ENCODE peak calls at places on chromosomes 12 and 14, in four cellular contexts. L is mesendoderm, S is IMR-90, J is H1. U is an unnamed sample.

GRCh38 chr14:72177246-72177645 is 245.0 kb downstream of the RGS6 start:
- DNase-seq in J (no peak), S (no peak), L (no peak), U (no peak)

GRCh38 chr12:105882404-105882803 is 256.4 kb downstream of the NUAK1 start:
- DNase-seq in L (peak; percentile 60), S (no peak), J (no peak), U (no peak)

GRCh38 chr12:20356048-20356447 is 12.3 kb upstream of the PDE3A start:
- DNase-seq in L (no peak), S (no peak), J (no peak), U (no peak)

GRCh38 chr12:120584343-120585149 is 3.3 kb upstream of the POP5 start:
- DNase-seq in S (no peak), L (peak; percentile 52), J (peak; percentile 79), U (peak; percentile 68)

GRCh38 chr12:106108187-106108816 is 30.5 kb downstream of the NUAK1 start:
- DNase-seq in L (peak; percentile 90), J (no peak), S (peak; percentile 65), U (peak; percentile 83)

GRCh38 chr12:128976120-128976519 is 122.8 kb downstream of the GLT1D1 start:
- DNase-seq in L (peak; percentile 89), S (no peak), J (peak; percentile 82), U (peak; percentile 86)

GRCh38 chr12:107398101-107398500 is 287.5 kb upstream of the PWP1 start:
- DNase-seq in L (peak; percentile 55), S (no peak), J (no peak), U (no peak)

GRCh38 chr12:98137278-98137677 is 378.1 kb upstream of the TMPO start:
- DNase-seq in S (no peak), L (no peak), J (no peak), U (no peak)

GRCh38 chr14:80847093-80847492 is 94.4 kb downstream of the CEP128 start:
- DNase-seq in J (no peak), L (no peak), S (no peak), U (no peak)

GRCh38 chr14:23633160-23633701 is 2.9 kb upstream of the DHRS2 start:
- DNase-seq in S (no peak), L (peak; percentile 68), J (no peak), U (peak; percentile 52)

GRCh38 chr12:89373772-89374572 is 21.7 kb upstream of the DUSP6 start:
- DNase-seq in L (no peak), J (no peak), S (peak; percentile 90), U (no peak)

GRCh38 chr12:16021666-16022065 is 110.5 kb downstream of the DERA start:
- DNase-seq in S (no peak), J (no peak), L (no peak), U (no peak)

GRCh38 chr14:104352493-104353220 is 214.3 kb downstream of the KIF26A start:
- DNase-seq in S (no peak), J (no peak), L (no peak), U (peak; percentile 9)

GRCh38 chr12:53950441-53950781 is 4.3 kb upstream of the HOXC12 start:
- DNase-seq in S (no peak), J (no peak), L (no peak), U (no peak)

GRCh38 chr14:76309572-76310551 is 66.1 kb upstream of the ESRRB start:
- DNase-seq in J (peak; percentile 59), L (peak; percentile 68), S (no peak), U (peak; percentile 58)

GRCh38 chr12:108675792-108676191 is 42.1 kb upstream of the SELPLG start:
- DNase-seq in L (no peak), J (no peak), S (no peak), U (no peak)

GRCh38 chr12:46916796-46917419 is 91.1 kb upstream of the SLC38A4 start:
- DNase-seq in S (peak; percentile 33), J (no peak), L (no peak), U (no peak)

GRCh38 chr14:61837336-61838229 is 75.4 kb downstream of the SNAPC1 start:
- DNase-seq in S (peak; percentile 80), J (peak; percentile 86), L (peak; percentile 77), U (peak; percentile 73)

GRCh38 chr12:6703631-6704030 is 3.0 kb upstream of the PIANP start:
- DNase-seq in L (peak; percentile 84), J (peak; percentile 65), S (peak; percentile 41), U (peak; percentile 83)

GRCh38 chr12:83102499-83102898 is 415.8 kb downstream of the TMTC2 start:
- DNase-seq in S (peak; percentile 38), J (no peak), L (no peak), U (no peak)

GRCh38 chr12:52209321-52209720 is 17.5 kb upstream of the KRT80 start:
- DNase-seq in S (no peak), L (no peak), J (no peak), U (no peak)

GRCh38 chr12:111251099-111251498 is 117.8 kb downstream of the PHETA1 start:
- DNase-seq in S (no peak), L (no peak), J (no peak), U (no peak)

GRCh38 chr12:102883204-102883799 is 33.7 kb downstream of the PAH start:
- DNase-seq in S (no peak), J (peak; percentile 82), L (peak; percentile 50), U (peak; percentile 74)

GRCh38 chr14:75604979-75605825 is 26.8 kb downstream of the FLVCR2 start:
- DNase-seq in L (peak; percentile 94), J (no peak), S (no peak), U (no peak)

GRCh38 chr12:108914031-108914630 is 34.2 kb downstream of the DAO start:
- DNase-seq in S (no peak), J (no peak), L (no peak), U (no peak)

GRCh38 chr12:96587691-96588090 is 98.3 kb downstream of the CFAP54 start:
- DNase-seq in S (peak; percentile 22), J (no peak), L (no peak), U (no peak)

GRCh38 chr12:15982471-15982870 is 71.3 kb downstream of the DERA start:
- DNase-seq in J (no peak), L (peak; percentile 14), S (peak; percentile 67), U (no peak)

GRCh38 chr12:56719056-56719455 is 6.0 kb downstream of the NACA start:
- DNase-seq in S (no peak), J (no peak), L (no peak), U (no peak)

GRCh38 chr14:24071144-24071697 is at the start of gene CPNE6:
- DNase-seq in L (no peak), S (no peak), J (no peak), U (no peak)

GRCh38 chr12:15584366-15585041 is 204.7 kb downstream of the EPS8 start:
- DNase-seq in L (peak; percentile 53), S (peak; percentile 83), J (no peak), U (no peak)

GRCh38 chr12:117857632-117858274 is 111.0 kb downstream of the KSR2 start:
- DNase-seq in J (peak; percentile 87), S (peak; percentile 22), L (peak; percentile 85), U (peak; percentile 88)

GRCh38 chr14:97273540-97273939 is 476.4 kb downstream of the VRK1 start:
- DNase-seq in L (peak; percentile 30), S (no peak), J (no peak), U (no peak)

GRCh38 chr14:65536781-65537423 is 124.4 kb downstream of the FUT8 start:
- DNase-seq in S (no peak), L (no peak), J (no peak), U (no peak)
- H3K56ac ChIP-seq in S (no peak overlapping the region), L (no peak overlapping the region), J (no peak overlapping the region), U (no peak overlapping the region)

GRCh38 chr12:30796891-30797371 is 42.2 kb upstream of the CAPRIN2 start:
- DNase-seq in J (peak; percentile 66), S (peak; percentile 47), L (peak; percentile 78), U (peak; percentile 66)

GRCh38 chr12:30796508-30796780 is 41.7 kb upstream of the CAPRIN2 start:
- DNase-seq in L (no peak), S (peak; percentile 67), J (no peak), U (peak; percentile 81)

GRCh38 chr12:30795410-30795659 is 40.6 kb upstream of the CAPRIN2 start:
- DNase-seq in J (peak; percentile 81), S (no peak), L (no peak), U (no peak)

GRCh38 chr12:30794591-30795409 is 40.0 kb upstream of the CAPRIN2 start:
- DNase-seq in L (peak; percentile 99), S (peak; percentile 85), J (no peak), U (peak; percentile 90)

DNA sequence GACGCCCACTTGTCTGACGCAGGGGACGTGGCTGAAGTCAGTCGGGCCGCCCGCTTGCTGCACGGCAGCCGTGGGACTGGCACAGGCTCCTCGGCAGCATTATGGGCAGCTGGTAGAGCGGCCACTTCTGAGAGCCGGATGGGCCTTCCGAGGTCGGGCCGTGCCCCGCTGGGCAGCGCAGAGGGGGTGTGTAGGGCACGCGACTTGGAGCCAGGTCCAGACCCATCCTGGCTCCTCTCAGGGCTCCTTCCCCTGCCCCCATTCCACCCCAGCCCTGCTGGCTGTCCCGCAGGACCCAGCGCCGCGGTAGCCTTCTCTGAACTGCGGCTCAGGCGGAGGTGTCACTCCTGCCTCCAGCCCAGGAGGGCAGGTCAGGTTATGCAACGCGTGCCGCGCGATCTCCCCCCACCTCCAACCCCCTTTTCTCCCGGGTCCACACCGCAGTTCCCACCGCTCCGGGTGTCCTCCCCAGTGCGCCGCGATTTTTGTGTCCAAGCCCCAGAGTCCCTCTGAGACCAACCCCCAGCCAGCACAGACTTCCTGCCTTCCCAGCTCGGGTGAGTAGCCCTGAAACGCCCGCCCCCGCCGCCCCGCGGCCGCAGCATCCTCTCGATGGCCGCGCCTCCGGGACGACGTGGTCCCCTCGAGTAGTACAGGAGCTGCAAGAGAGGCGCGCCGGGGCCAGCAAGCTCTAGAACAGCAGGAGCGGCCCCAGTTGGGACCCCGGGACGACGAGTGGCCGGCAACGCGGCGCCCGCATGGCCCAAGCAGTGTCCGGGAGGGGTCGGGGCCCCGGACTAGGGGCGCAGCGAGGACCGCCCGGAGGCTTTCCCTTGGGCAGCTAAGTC is 41.1 kb upstream of the CAPRIN2 start:
- DNase-seq in S (peak; percentile 80), L (peak; percentile 95), J (peak; percentile 88), U (peak; percentile 89)
- H4K8ac ChIP-seq in S (peak overlapping the region; percentile 92), L (no peak overlapping the region), J (peak overlapping the region; percentile 86), U (no peak overlapping the region)

GRCh38 chr12:114064497-114064896 is 98.4 kb upstream of the RBM19 start:
- DNase-seq in J (no peak), S (no peak), L (no peak), U (no peak)

GRCh38 chr12:114063435-114063834 is 97.3 kb upstream of the RBM19 start:
- DNase-seq in L (peak; percentile 13), J (no peak), S (no peak), U (peak; percentile 65)
- H3K56ac ChIP-seq in L (no peak overlapping the region), J (no peak overlapping the region), S (no peak overlapping the region), U (no peak overlapping the region)

DNA sequence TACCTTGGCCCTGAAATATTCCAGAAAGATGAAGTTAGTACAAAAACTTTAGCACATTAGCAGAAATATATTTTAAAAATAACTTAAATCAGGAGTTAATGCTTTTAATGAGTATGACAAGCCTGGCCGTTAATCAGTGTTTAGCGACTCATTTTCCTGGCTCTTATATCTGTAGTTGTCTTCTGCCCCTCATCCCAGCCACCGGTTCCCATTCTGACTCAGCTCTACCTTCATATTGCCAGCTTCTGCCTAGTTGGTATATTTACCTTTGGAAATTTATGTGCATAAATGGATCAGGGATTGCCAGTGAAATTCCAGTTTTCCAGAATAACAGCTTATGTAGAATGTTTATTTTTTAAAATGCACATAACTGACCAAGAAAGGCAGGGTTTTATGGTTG is 79.9 kb downstream of the ERGIC2 start:
- DNase-seq in J (no peak), S (no peak), L (no peak), U (no peak)
- H4K8ac ChIP-seq in J (no peak overlapping the region), S (no peak overlapping the region), L (no peak overlapping the region), U (no peak overlapping the region)